ENCODE peak calls at places on chromosomes 13 and 19, in ten cellular contexts. W, K, I, V, L, X, B, T, M and Y are unnamed samples.
A peak's percentile ranks its signal among the peaks of the same experiment; 100 is the strongest.

GRCh38 chr13:101514695-101515275 is 62.3 kb downstream of the ITGBL1 start:
- DNase-seq in W (peak; percentile 63), K (no peak), I (peak; percentile 11), V (no peak), L (no peak), X (no peak), B (no peak), T (no peak), M (peak; percentile 32), Y (no peak)

GRCh38 chr19:33086955-33087354 is 6.0 kb downstream of the GPATCH1 start:
- DNase-seq in W (no peak), K (no peak), I (no peak), V (no peak), L (no peak), X (no peak), B (no peak), T (no peak), M (no peak), Y (no peak)

GRCh38 chr19:2084993-2085720 is 11.0 kb downstream of the MOB3A start:
- DNase-seq in W (no peak), K (peak; percentile 96), I (peak; percentile 78), V (peak; percentile 87), L (no peak), X (no peak), B (no peak), T (no peak), M (no peak), Y (no peak)

GRCh38 chr13:97328222-97328790 is 105.7 kb upstream of the RAP2A start:
- DNase-seq in W (peak; percentile 53), K (no peak), I (no peak), V (no peak), L (peak; percentile 87), X (peak; percentile 48), B (no peak), T (no peak), M (peak; percentile 49), Y (no peak)

GRCh38 chr13:29901714-29902631 is 51.6 kb upstream of the UBL3 start:
- DNase-seq in W (peak; percentile 96), K (no peak), I (peak; percentile 42), V (peak; percentile 55), L (no peak), X (no peak), B (no peak), T (no peak), M (peak; percentile 93), Y (no peak)

GRCh38 chr13:78659450-78660110 is 625 bp upstream of the OBI1 start:
- DNase-seq in W (no peak), K (no peak), I (no peak), V (no peak), L (no peak), X (no peak), B (no peak), T (no peak), M (no peak), Y (no peak)

GRCh38 chr19:5285311-5285710 is 55.3 kb downstream of the PTPRS start:
- DNase-seq in W (no peak), K (no peak), I (no peak), V (no peak), L (no peak), X (no peak), B (no peak), T (no peak), M (no peak), Y (no peak)

GRCh38 chr13:102392810-102393209 is 9.0 kb downstream of the FGF14 start:
- DNase-seq in W (no peak), K (peak; percentile 38), I (no peak), V (no peak), L (no peak), X (no peak), B (no peak), T (no peak), M (no peak), Y (no peak)

GRCh38 chr13:99425485-99426341 is 75.6 kb upstream of the TM9SF2 start:
- DNase-seq in W (no peak), K (peak; percentile 60), I (peak; percentile 66), V (peak; percentile 60), L (no peak), X (no peak), B (no peak), T (no peak), M (no peak), Y (no peak)

GRCh38 chr13:45310341-45311138 is 30.4 kb downstream of the TPT1 start:
- DNase-seq in W (no peak), K (no peak), I (no peak), V (no peak), L (no peak), X (no peak), B (no peak), T (no peak), M (no peak), Y (no peak)

GRCh38 chr13:71882120-71882519 is 15.1 kb upstream of the DACH1 start:
- DNase-seq in W (no peak), K (no peak), I (no peak), V (no peak), L (no peak), X (no peak), B (no peak), T (no peak), M (no peak), Y (no peak)

GRCh38 chr19:36244066-36244465 is 29.2 kb downstream of the ZNF146 start:
- DNase-seq in W (no peak), K (no peak), I (no peak), V (no peak), L (no peak), X (no peak), B (no peak), T (no peak), M (no peak), Y (no peak)